ENCODE peak calls at places on chromosomes 6 and 20, in five cellular contexts. U is GM23338, T is SK-N-SH, Q is MM.1S, C is neural progenitor cell. Y is an unnamed sample.

GRCh38 chr6:144094731-144095133 is 641 bp downstream of the SF3B5 start:
- DNase-seq in U (no peak), Q (no peak), C (no peak), T (no peak), Y (no peak)

GRCh38 chr20:23282546-23282945 is 68.0 kb upstream of the NXT1 start:
- DNase-seq in U (no peak), C (no peak), Q (no peak), T (no peak), Y (no peak)

GRCh38 chr6:140380371-140381218 is 1006.1 kb upstream of the CITED2 start:
- DNase-seq in U (no peak), T (no peak), Q (no peak), C (no peak), Y (peak)

GRCh38 chr6:138012682-138013081 is 94.5 kb downstream of the PERP start:
- DNase-seq in Q (no peak), U (no peak), T (no peak), C (no peak), Y (no peak)

GRCh38 chr6:79269877-79270276 is 35.4 kb upstream of the HMGN3 start:
- DNase-seq in T (no peak), C (no peak), Q (no peak), U (no peak), Y (no peak)

GRCh38 chr6:44042261-44043035 is 84.8 kb downstream of the MRPL14 start:
- DNase-seq in U (no peak), C (no peak), Q (no peak), T (no peak), Y (no peak)

GRCh38 chr6:140445474-140446004 is 1071.1 kb upstream of the CITED2 start:
- DNase-seq in Q (no peak), C (no peak), T (no peak), U (peak), Y (peak)

GRCh38 chr20:62711703-62712101 is 3.1 kb downstream of the NTSR1 start:
- DNase-seq in U (no peak), C (no peak), T (no peak), Q (no peak), Y (no peak)

GRCh38 chr20:3046677-3047462 is 1.0 kb downstream of the MRPS26 start:
- DNase-seq in U (peak), T (no peak), Q (no peak), C (no peak), Y (peak)

GRCh38 chr6:169619650-169620049 is 82.2 kb downstream of the WDR27 start:
- DNase-seq in U (peak), Q (no peak), C (peak), T (no peak), Y (peak)

GRCh38 chr6:168007592-168008338 is 10.3 kb downstream of the KIF25 start:
- DNase-seq in Q (no peak), T (no peak), U (no peak), C (no peak), Y (peak)

GRCh38 chr20:46128310-46129151 is 10.4 kb downstream of the CD40 start:
- DNase-seq in C (peak), T (peak), U (peak), Q (no peak), Y (no peak)

GRCh38 chr6:111119550-111120329 is 32.4 kb downstream of the SLC16A10 start:
- DNase-seq in C (no peak), T (no peak), Q (no peak), U (no peak), Y (no peak)

DNA sequence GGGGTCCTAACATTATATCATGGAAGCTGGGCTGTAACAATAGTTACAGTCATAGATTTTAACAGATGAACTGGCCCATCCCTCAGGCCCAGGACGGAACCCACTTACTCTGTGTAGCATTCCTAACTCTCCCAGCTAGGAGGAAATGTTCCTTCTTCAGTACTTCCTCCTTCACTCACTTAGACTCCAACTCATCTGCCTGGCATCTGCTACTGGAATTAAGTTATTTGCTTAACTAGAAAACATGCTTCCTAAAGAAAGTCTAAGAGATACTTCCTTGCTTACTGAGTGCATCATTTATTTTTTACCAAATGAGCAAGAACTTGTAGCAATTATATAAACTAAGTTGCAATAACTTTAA is 20.5 kb downstream of the GCLC start:
- DNase-seq in Q (no peak), C (no peak), U (peak), T (no peak), Y (peak)
- TF ChIP-seq EZH2phosphoT487 in Q (no peak), C (no peak), U (no peak), T (no peak), Y (no peak)

GRCh38 chr6:13484138-13484708 is 3.2 kb downstream of the GFOD1 start:
- DNase-seq in C (no peak), Q (no peak), T (no peak), U (no peak), Y (peak)
- TF ChIP-seq CTCF in C (no peak), Q (no peak), T (no peak), U (no peak), Y (no peak)

GRCh38 chr20:48523191-48523757 is 304.5 kb downstream of the PREX1 start:
- DNase-seq in T (peak), Q (peak), C (peak), U (peak), Y (peak)
- TF ChIP-seq EZH2phosphoT487 in T (no peak), Q (no peak), C (no peak), U (no peak), Y (no peak)

GRCh38 chr6:165049362-165049761 is 260.0 kb downstream of the C6orf118 start:
- DNase-seq in T (peak), U (peak), Q (peak), C (peak), Y (peak)
- TF ChIP-seq CTCF in T (peak), U (peak), Q (peak), C (peak), Y (peak)

Y was measured in PC-3.